ENCODE peak calls at places on chromosomes 2 and 18, in eight cellular contexts. One of them, this sample, is unnamed.

GRCh38 chr2:106956879-106957278 is 70.9 kb upstream of the ST6GAL2 start:
- DNase-seq in uterus: no peak
- DNase-seq in GM23338: peak; percentile 16
- DNase-seq in BJ: peak; percentile 98
- DNase-seq in NCI-H1436 treated with DMSO at 0.1 percent for 48 hours: no peak
- DNase-seq in activated CD8-positive, alpha-beta memory T cell treated with anti-CD3 and anti-CD28 coated beads for 48 hours: no peak
- DNase-seq in Kasumi-1: no peak
- DNase-seq in mucosa of gallbladder: no peak
- DNase-seq in this sample: no peak

GRCh38 chr2:240358080-240358479 is 77.4 kb upstream of the GPC1 start:
- DNase-seq in uterus: no peak
- DNase-seq in GM23338: no peak
- DNase-seq in BJ: no peak
- DNase-seq in NCI-H1436 treated with DMSO at 0.1 percent for 48 hours: no peak
- DNase-seq in activated CD8-positive, alpha-beta memory T cell treated with anti-CD3 and anti-CD28 coated beads for 48 hours: no peak
- DNase-seq in Kasumi-1: no peak
- DNase-seq in mucosa of gallbladder: no peak
- DNase-seq in this sample: no peak

GRCh38 chr2:62505649-62506420 is at the start of gene TMEM17:
- DNase-seq in uterus: peak; percentile 95
- DNase-seq in GM23338: peak; percentile 95
- DNase-seq in BJ: peak; percentile 63
- DNase-seq in NCI-H1436 treated with DMSO at 0.1 percent for 48 hours: peak; percentile 15
- DNase-seq in activated CD8-positive, alpha-beta memory T cell treated with anti-CD3 and anti-CD28 coated beads for 48 hours: peak; percentile 14
- DNase-seq in Kasumi-1: peak; percentile 24
- DNase-seq in mucosa of gallbladder: peak; percentile 93
- DNase-seq in this sample: peak; percentile 96

GRCh38 chr2:72117718-72118117 is 29.9 kb downstream of the CYP26B1 start:
- DNase-seq in uterus: no peak
- DNase-seq in GM23338: no peak
- DNase-seq in BJ: no peak
- DNase-seq in NCI-H1436 treated with DMSO at 0.1 percent for 48 hours: no peak
- DNase-seq in activated CD8-positive, alpha-beta memory T cell treated with anti-CD3 and anti-CD28 coated beads for 48 hours: no peak
- DNase-seq in Kasumi-1: no peak
- DNase-seq in mucosa of gallbladder: no peak
- DNase-seq in this sample: no peak

GRCh38 chr18:24373331-24373730 is 24.3 kb downstream of the OSBPL1A start:
- DNase-seq in uterus: no peak
- DNase-seq in GM23338: no peak
- DNase-seq in BJ: no peak
- DNase-seq in NCI-H1436 treated with DMSO at 0.1 percent for 48 hours: no peak
- DNase-seq in activated CD8-positive, alpha-beta memory T cell treated with anti-CD3 and anti-CD28 coated beads for 48 hours: no peak
- DNase-seq in Kasumi-1: no peak
- DNase-seq in mucosa of gallbladder: no peak
- DNase-seq in this sample: no peak

GRCh38 chr2:64488050-64488974 is 34.4 kb downstream of the LGALSL start:
- DNase-seq in uterus: peak; percentile 61
- DNase-seq in GM23338: peak; percentile 89
- DNase-seq in BJ: no peak
- DNase-seq in NCI-H1436 treated with DMSO at 0.1 percent for 48 hours: no peak
- DNase-seq in activated CD8-positive, alpha-beta memory T cell treated with anti-CD3 and anti-CD28 coated beads for 48 hours: peak; percentile 84
- DNase-seq in Kasumi-1: peak; percentile 75
- DNase-seq in mucosa of gallbladder: peak; percentile 60
- DNase-seq in this sample: peak; percentile 84

GRCh38 chr2:83764447-83765005 is 694.6 kb downstream of the SUCLG1 start:
- DNase-seq in uterus: no peak
- DNase-seq in GM23338: no peak
- DNase-seq in BJ: no peak
- DNase-seq in NCI-H1436 treated with DMSO at 0.1 percent for 48 hours: no peak
- DNase-seq in activated CD8-positive, alpha-beta memory T cell treated with anti-CD3 and anti-CD28 coated beads for 48 hours: no peak
- DNase-seq in Kasumi-1: no peak
- DNase-seq in mucosa of gallbladder: no peak
- DNase-seq in this sample: no peak

GRCh38 chr18:67410075-67410474 is 106.4 kb downstream of the DSEL start:
- DNase-seq in uterus: no peak
- DNase-seq in GM23338: no peak
- DNase-seq in BJ: no peak
- DNase-seq in NCI-H1436 treated with DMSO at 0.1 percent for 48 hours: no peak
- DNase-seq in activated CD8-positive, alpha-beta memory T cell treated with anti-CD3 and anti-CD28 coated beads for 48 hours: no peak
- DNase-seq in Kasumi-1: no peak
- DNase-seq in mucosa of gallbladder: no peak
- DNase-seq in this sample: no peak

GRCh38 chr2:214005337-214005736 is 405.5 kb upstream of the VWC2L start:
- DNase-seq in uterus: no peak
- DNase-seq in GM23338: no peak
- DNase-seq in BJ: no peak
- DNase-seq in NCI-H1436 treated with DMSO at 0.1 percent for 48 hours: no peak
- DNase-seq in activated CD8-positive, alpha-beta memory T cell treated with anti-CD3 and anti-CD28 coated beads for 48 hours: no peak
- DNase-seq in Kasumi-1: no peak
- DNase-seq in mucosa of gallbladder: no peak
- DNase-seq in this sample: no peak

GRCh38 chr18:35240664-35241522 is at the start of gene ZNF397:
- DNase-seq in uterus: peak; percentile 98
- DNase-seq in GM23338: peak; percentile 99
- DNase-seq in BJ: peak; percentile 70
- DNase-seq in NCI-H1436 treated with DMSO at 0.1 percent for 48 hours: peak; percentile 49
- DNase-seq in activated CD8-positive, alpha-beta memory T cell treated with anti-CD3 and anti-CD28 coated beads for 48 hours: peak; percentile 87
- DNase-seq in Kasumi-1: peak; percentile 96
- DNase-seq in mucosa of gallbladder: peak; percentile 98
- DNase-seq in this sample: peak; percentile 99

GRCh38 chr2:216142540-216142939 is 33.4 kb downstream of the XRCC5 start:
- DNase-seq in uterus: no peak
- DNase-seq in GM23338: no peak
- DNase-seq in BJ: peak; percentile 58
- DNase-seq in NCI-H1436 treated with DMSO at 0.1 percent for 48 hours: no peak
- DNase-seq in activated CD8-positive, alpha-beta memory T cell treated with anti-CD3 and anti-CD28 coated beads for 48 hours: no peak
- DNase-seq in Kasumi-1: no peak
- DNase-seq in mucosa of gallbladder: no peak
- DNase-seq in this sample: no peak

GRCh38 chr2:47559079-47559684 is 156.2 kb downstream of the MSH2 start:
- DNase-seq in uterus: no peak
- DNase-seq in GM23338: no peak
- DNase-seq in BJ: no peak
- DNase-seq in NCI-H1436 treated with DMSO at 0.1 percent for 48 hours: no peak
- DNase-seq in activated CD8-positive, alpha-beta memory T cell treated with anti-CD3 and anti-CD28 coated beads for 48 hours: no peak
- DNase-seq in Kasumi-1: no peak
- DNase-seq in mucosa of gallbladder: no peak
- DNase-seq in this sample: peak; percentile 36

GRCh38 chr2:18411571-18411970 is 148.9 kb downstream of the RDH14 start:
- DNase-seq in uterus: no peak
- DNase-seq in GM23338: no peak
- DNase-seq in BJ: no peak
- DNase-seq in NCI-H1436 treated with DMSO at 0.1 percent for 48 hours: no peak
- DNase-seq in activated CD8-positive, alpha-beta memory T cell treated with anti-CD3 and anti-CD28 coated beads for 48 hours: no peak
- DNase-seq in Kasumi-1: no peak
- DNase-seq in mucosa of gallbladder: no peak
- DNase-seq in this sample: no peak

GRCh38 chr2:200929334-200930249 is 33.9 kb downstream of the ORC2 start:
- DNase-seq in uterus: no peak
- DNase-seq in GM23338: no peak
- DNase-seq in BJ: no peak
- DNase-seq in NCI-H1436 treated with DMSO at 0.1 percent for 48 hours: no peak
- DNase-seq in activated CD8-positive, alpha-beta memory T cell treated with anti-CD3 and anti-CD28 coated beads for 48 hours: no peak
- DNase-seq in Kasumi-1: no peak
- DNase-seq in mucosa of gallbladder: no peak
- DNase-seq in this sample: no peak

GRCh38 chr18:45505497-45506206 is 109.6 kb upstream of the SLC14A2 start:
- DNase-seq in uterus: no peak
- DNase-seq in GM23338: no peak
- DNase-seq in BJ: no peak
- DNase-seq in NCI-H1436 treated with DMSO at 0.1 percent for 48 hours: no peak
- DNase-seq in activated CD8-positive, alpha-beta memory T cell treated with anti-CD3 and anti-CD28 coated beads for 48 hours: no peak
- DNase-seq in Kasumi-1: no peak
- DNase-seq in mucosa of gallbladder: no peak
- DNase-seq in this sample: no peak

GRCh38 chr2:225002039-225002655 is 40.1 kb downstream of the DOCK10 start:
- DNase-seq in uterus: peak; percentile 25
- DNase-seq in GM23338: peak; percentile 91
- DNase-seq in BJ: no peak
- DNase-seq in NCI-H1436 treated with DMSO at 0.1 percent for 48 hours: no peak
- DNase-seq in activated CD8-positive, alpha-beta memory T cell treated with anti-CD3 and anti-CD28 coated beads for 48 hours: no peak
- DNase-seq in Kasumi-1: peak; percentile 44
- DNase-seq in mucosa of gallbladder: peak; percentile 62
- DNase-seq in this sample: peak; percentile 15

GRCh38 chr2:23510471-23510870 is 125.5 kb downstream of the KLHL29 start:
- DNase-seq in uterus: no peak
- DNase-seq in GM23338: no peak
- DNase-seq in BJ: no peak
- DNase-seq in NCI-H1436 treated with DMSO at 0.1 percent for 48 hours: no peak
- DNase-seq in activated CD8-positive, alpha-beta memory T cell treated with anti-CD3 and anti-CD28 coated beads for 48 hours: no peak
- DNase-seq in Kasumi-1: no peak
- DNase-seq in mucosa of gallbladder: no peak
- DNase-seq in this sample: no peak

GRCh38 chr18:70284976-70285610 is 3.8 kb upstream of the SOCS6 start:
- DNase-seq in uterus: no peak
- DNase-seq in GM23338: no peak
- DNase-seq in BJ: no peak
- DNase-seq in NCI-H1436 treated with DMSO at 0.1 percent for 48 hours: no peak
- DNase-seq in activated CD8-positive, alpha-beta memory T cell treated with anti-CD3 and anti-CD28 coated beads for 48 hours: no peak
- DNase-seq in Kasumi-1: peak; percentile 89
- DNase-seq in mucosa of gallbladder: no peak
- DNase-seq in this sample: no peak

GRCh38 chr2:20231632-20232031 is 6.7 kb upstream of the SDC1 start:
- DNase-seq in uterus: no peak
- DNase-seq in GM23338: peak; percentile 64
- DNase-seq in BJ: no peak
- DNase-seq in NCI-H1436 treated with DMSO at 0.1 percent for 48 hours: no peak
- DNase-seq in activated CD8-positive, alpha-beta memory T cell treated with anti-CD3 and anti-CD28 coated beads for 48 hours: no peak
- DNase-seq in Kasumi-1: no peak
- DNase-seq in mucosa of gallbladder: peak; percentile 92
- DNase-seq in this sample: peak; percentile 39

GRCh38 chr2:88601302-88601701 is 26.0 kb downstream of the EIF2AK3 start:
- DNase-seq in uterus: no peak
- DNase-seq in GM23338: no peak
- DNase-seq in BJ: no peak
- DNase-seq in NCI-H1436 treated with DMSO at 0.1 percent for 48 hours: no peak
- DNase-seq in activated CD8-positive, alpha-beta memory T cell treated with anti-CD3 and anti-CD28 coated beads for 48 hours: no peak
- DNase-seq in Kasumi-1: no peak
- DNase-seq in mucosa of gallbladder: no peak
- DNase-seq in this sample: no peak

GRCh38 chr2:129330504-129330903 is 649.0 kb upstream of the RAB6C start:
- DNase-seq in uterus: no peak
- DNase-seq in GM23338: no peak
- DNase-seq in BJ: no peak
- DNase-seq in NCI-H1436 treated with DMSO at 0.1 percent for 48 hours: no peak
- DNase-seq in activated CD8-positive, alpha-beta memory T cell treated with anti-CD3 and anti-CD28 coated beads for 48 hours: no peak
- DNase-seq in Kasumi-1: no peak
- DNase-seq in mucosa of gallbladder: no peak
- DNase-seq in this sample: no peak

GRCh38 chr2:8999802-9000201 is 3.7 kb downstream of the MBOAT2 start:
- DNase-seq in uterus: no peak
- DNase-seq in GM23338: no peak
- DNase-seq in BJ: no peak
- DNase-seq in NCI-H1436 treated with DMSO at 0.1 percent for 48 hours: no peak
- DNase-seq in activated CD8-positive, alpha-beta memory T cell treated with anti-CD3 and anti-CD28 coated beads for 48 hours: no peak
- DNase-seq in Kasumi-1: no peak
- DNase-seq in mucosa of gallbladder: no peak
- DNase-seq in this sample: no peak

GRCh38 chr2:3612639-3613523 is 18.0 kb downstream of the COLEC11 start:
- DNase-seq in uterus: no peak
- DNase-seq in GM23338: no peak
- DNase-seq in BJ: no peak
- DNase-seq in NCI-H1436 treated with DMSO at 0.1 percent for 48 hours: no peak
- DNase-seq in activated CD8-positive, alpha-beta memory T cell treated with anti-CD3 and anti-CD28 coated beads for 48 hours: no peak
- DNase-seq in Kasumi-1: no peak
- DNase-seq in mucosa of gallbladder: peak; percentile 9
- DNase-seq in this sample: no peak

GRCh38 chr2:85236107-85236506 is 91.7 kb downstream of the TGOLN2 start:
- DNase-seq in uterus: no peak
- DNase-seq in GM23338: no peak
- DNase-seq in BJ: no peak
- DNase-seq in NCI-H1436 treated with DMSO at 0.1 percent for 48 hours: no peak
- DNase-seq in activated CD8-positive, alpha-beta memory T cell treated with anti-CD3 and anti-CD28 coated beads for 48 hours: no peak
- DNase-seq in Kasumi-1: no peak
- DNase-seq in mucosa of gallbladder: no peak
- DNase-seq in this sample: no peak

GRCh38 chr2:240419321-240419720 is 16.1 kb upstream of the GPC1 start:
- DNase-seq in uterus: no peak
- DNase-seq in GM23338: no peak
- DNase-seq in BJ: no peak
- DNase-seq in NCI-H1436 treated with DMSO at 0.1 percent for 48 hours: no peak
- DNase-seq in activated CD8-positive, alpha-beta memory T cell treated with anti-CD3 and anti-CD28 coated beads for 48 hours: no peak
- DNase-seq in Kasumi-1: no peak
- DNase-seq in mucosa of gallbladder: no peak
- DNase-seq in this sample: no peak

GRCh38 chr2:132757676-132758075 is 87.7 kb upstream of the LYPD1 start:
- DNase-seq in uterus: no peak
- DNase-seq in GM23338: no peak
- DNase-seq in BJ: no peak
- DNase-seq in NCI-H1436 treated with DMSO at 0.1 percent for 48 hours: no peak
- DNase-seq in activated CD8-positive, alpha-beta memory T cell treated with anti-CD3 and anti-CD28 coated beads for 48 hours: no peak
- DNase-seq in Kasumi-1: no peak
- DNase-seq in mucosa of gallbladder: no peak
- DNase-seq in this sample: no peak

GRCh38 chr2:207937818-207938217 is 87.5 kb downstream of the PLEKHM3 start:
- DNase-seq in uterus: no peak
- DNase-seq in GM23338: no peak
- DNase-seq in BJ: no peak
- DNase-seq in NCI-H1436 treated with DMSO at 0.1 percent for 48 hours: no peak
- DNase-seq in activated CD8-positive, alpha-beta memory T cell treated with anti-CD3 and anti-CD28 coated beads for 48 hours: no peak
- DNase-seq in Kasumi-1: no peak
- DNase-seq in mucosa of gallbladder: no peak
- DNase-seq in this sample: no peak

GRCh38 chr2:109623923-109624322 is 9.8 kb downstream of the SOWAHC start:
- DNase-seq in uterus: no peak
- DNase-seq in GM23338: no peak
- DNase-seq in BJ: no peak
- DNase-seq in NCI-H1436 treated with DMSO at 0.1 percent for 48 hours: no peak
- DNase-seq in activated CD8-positive, alpha-beta memory T cell treated with anti-CD3 and anti-CD28 coated beads for 48 hours: no peak
- DNase-seq in Kasumi-1: no peak
- DNase-seq in mucosa of gallbladder: no peak
- DNase-seq in this sample: no peak

GRCh38 chr2:189421644-189422043 is 19.6 kb upstream of the WDR75 start:
- DNase-seq in uterus: no peak
- DNase-seq in GM23338: no peak
- DNase-seq in BJ: no peak
- DNase-seq in NCI-H1436 treated with DMSO at 0.1 percent for 48 hours: no peak
- DNase-seq in activated CD8-positive, alpha-beta memory T cell treated with anti-CD3 and anti-CD28 coated beads for 48 hours: no peak
- DNase-seq in Kasumi-1: no peak
- DNase-seq in mucosa of gallbladder: no peak
- DNase-seq in this sample: no peak

GRCh38 chr18:66694857-66695256 is 91.0 kb upstream of the CDH19 start:
- DNase-seq in uterus: no peak
- DNase-seq in GM23338: no peak
- DNase-seq in BJ: no peak
- DNase-seq in NCI-H1436 treated with DMSO at 0.1 percent for 48 hours: no peak
- DNase-seq in activated CD8-positive, alpha-beta memory T cell treated with anti-CD3 and anti-CD28 coated beads for 48 hours: no peak
- DNase-seq in Kasumi-1: no peak
- DNase-seq in mucosa of gallbladder: no peak
- DNase-seq in this sample: no peak

GRCh38 chr2:73291461-73292315 is 1.7 kb downstream of the EGR4 start:
- DNase-seq in uterus: no peak
- DNase-seq in GM23338: peak; percentile 79
- DNase-seq in BJ: no peak
- DNase-seq in NCI-H1436 treated with DMSO at 0.1 percent for 48 hours: no peak
- DNase-seq in activated CD8-positive, alpha-beta memory T cell treated with anti-CD3 and anti-CD28 coated beads for 48 hours: no peak
- DNase-seq in Kasumi-1: no peak
- DNase-seq in mucosa of gallbladder: no peak
- DNase-seq in this sample: no peak

GRCh38 chr18:76445275-76445674 is 49.8 kb downstream of the ZNF516 start:
- DNase-seq in uterus: peak; percentile 59
- DNase-seq in GM23338: no peak
- DNase-seq in BJ: peak; percentile 74
- DNase-seq in NCI-H1436 treated with DMSO at 0.1 percent for 48 hours: no peak
- DNase-seq in activated CD8-positive, alpha-beta memory T cell treated with anti-CD3 and anti-CD28 coated beads for 48 hours: no peak
- DNase-seq in Kasumi-1: no peak
- DNase-seq in mucosa of gallbladder: no peak
- DNase-seq in this sample: no peak

This sample was measured in heart left ventricle.